ENCODE peak calls at places on chromosomes 11 and 22, in four cellular contexts. W is HEK293T, O is SK-N-SH, J is K562. V is an unnamed sample.

GRCh38 chr22:28115426-28115825 is 196.4 kb upstream of the PITPNB start:
- DNase-seq in W (no peak), O (no peak), J (no peak), V (no peak)

GRCh38 chr11:10694481-10695239 is 1.1 kb upstream of the IRAG1 start:
- DNase-seq in W (no peak), O (no peak), J (no peak), V (no peak)

GRCh38 chr11:134025086-134025437 is 43.8 kb upstream of the JAM3 start:
- DNase-seq in W (no peak), O (no peak), J (no peak), V (no peak)

GRCh38 chr11:35029979-35030378 is 109.0 kb upstream of the CD44 start:
- DNase-seq in W (no peak), O (no peak), J (peak), V (peak)

GRCh38 chr11:36702330-36703054 is 104.5 kb upstream of the RAG2 start:
- DNase-seq in W (peak), O (peak), J (peak), V (peak)

GRCh38 chr11:86740628-86741488 is 59.5 kb upstream of the PRSS23 start:
- DNase-seq in W (peak), O (no peak), J (peak), V (no peak)

GRCh38 chr11:61325649-61326414 is 7.1 kb downstream of the DDB1 start:
- DNase-seq in W (no peak), O (no peak), J (no peak), V (no peak)

GRCh38 chr11:64835616-64836447 is 8.6 kb downstream of the CDC42BPG start:
- DNase-seq in W (no peak), O (no peak), J (no peak), V (no peak)

GRCh38 chr11:63443714-63444113 is 47.3 kb downstream of the PLAAT5 start:
- DNase-seq in W (no peak), O (no peak), J (no peak), V (no peak)

GRCh38 chr11:77471520-77472234 is 2.2 kb downstream of the PAK1 start:
- DNase-seq in W (peak), O (peak), J (peak), V (no peak)

GRCh38 chr22:49206281-49206680 is 621.4 kb downstream of the BRD1 start:
- DNase-seq in W (no peak), O (no peak), J (no peak), V (no peak)

GRCh38 chr11:78809931-78810481 is 235.3 kb upstream of the NARS2 start:
- DNase-seq in W (no peak), O (peak), J (no peak), V (no peak)

GRCh38 chr11:20933958-20934357 is 264.6 kb downstream of the NELL1 start:
- DNase-seq in W (no peak), O (no peak), J (no peak), V (no peak)

GRCh38 chr22:27370987-27371386 is 430.6 kb downstream of the MN1 start:
- DNase-seq in W (no peak), O (no peak), J (no peak), V (no peak)

GRCh38 chr22:32897400-32897799 is 95.9 kb downstream of the TIMP3 start:
- DNase-seq in W (no peak), O (no peak), J (no peak), V (no peak)

GRCh38 chr11:110091995-110092576 is 1.1 kb upstream of the ZC3H12C start:
- DNase-seq in W (peak), O (no peak), J (no peak), V (no peak)

GRCh38 chr11:2805388-2806057 is 80.1 kb downstream of the CDKN1C start:
- DNase-seq in W (no peak), O (no peak), J (no peak), V (no peak)

GRCh38 chr11:31464436-31464835 is 45.0 kb downstream of the IMMP1L start:
- DNase-seq in W (no peak), O (no peak), J (no peak), V (no peak)

GRCh38 chr22:43511276-43511910 is 99.6 kb downstream of the MPPED1 start:
- DNase-seq in W (no peak), O (no peak), J (no peak), V (no peak)

GRCh38 chr22:41725510-41726110 is 26.3 kb downstream of the MEI1 start:
- DNase-seq in W (no peak), O (no peak), J (peak), V (no peak)

GRCh38 chr22:19466126-19466716 is 12.8 kb downstream of the UFD1 start:
- DNase-seq in W (no peak), O (no peak), J (no peak), V (no peak)

GRCh38 chr22:24289781-24290181 is 19.1 kb downstream of the SPECC1L start:
- DNase-seq in W (no peak), O (no peak), J (peak), V (no peak)
- TF ChIP-seq FOXM1 in W (no peak), O (no peak), J (no peak), V (no peak)

DNA sequence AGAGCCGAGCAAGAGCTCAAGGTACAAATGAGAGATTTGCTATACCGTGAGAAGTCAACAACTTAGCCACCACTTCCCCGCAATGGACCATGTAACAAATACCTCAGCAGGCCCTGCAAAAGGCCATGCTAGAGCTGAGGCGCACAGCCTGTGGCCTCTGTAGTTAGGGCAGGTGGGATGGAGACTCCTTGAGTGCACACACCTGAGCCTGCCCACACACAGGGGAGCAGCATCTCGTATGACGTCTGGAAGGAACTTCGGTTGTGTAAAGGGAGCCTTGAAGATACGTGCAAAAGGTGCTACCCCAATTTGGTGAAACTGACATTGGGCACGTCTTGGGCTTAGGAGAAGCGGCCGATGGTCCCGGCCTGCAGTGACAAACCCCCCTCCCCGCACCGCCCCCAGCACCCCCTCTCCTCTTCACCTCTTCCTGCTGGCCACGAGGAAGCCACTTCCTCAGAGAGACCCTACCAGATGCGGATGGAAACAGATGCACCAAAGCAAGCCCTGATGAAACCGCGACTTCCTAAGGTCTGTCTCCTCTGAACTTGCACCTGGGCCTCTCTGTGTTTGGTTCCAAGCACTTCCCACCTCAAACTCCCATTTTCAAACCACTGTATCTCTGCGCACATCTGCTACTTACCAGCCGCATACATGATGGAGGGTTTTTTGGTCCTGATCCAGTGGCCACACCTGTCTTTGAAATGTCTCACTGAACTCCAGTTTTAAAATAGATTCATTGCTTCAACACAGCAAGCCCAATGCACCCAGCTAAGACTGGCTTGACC is 10.6 kb downstream of the CDPF1 start:
- DNase-seq in W (no peak), O (no peak), J (peak), V (no peak)
- TF ChIP-seq FOXM1 in W (no peak), O (no peak), J (no peak), V (no peak)

GRCh38 chr11:68254421-68254820 is 17.4 kb downstream of the C11orf24 start:
- DNase-seq in W (no peak), O (no peak), J (no peak), V (no peak)

GRCh38 chr11:68253682-68254081 is 18.1 kb downstream of the C11orf24 start:
- DNase-seq in W (no peak), O (no peak), J (no peak), V (no peak)

GRCh38 chr11:68257477-68258362 is 14.1 kb downstream of the C11orf24 start:
- DNase-seq in W (peak), O (peak), J (peak), V (no peak)

GRCh38 chr11:68256331-68256741 is 15.4 kb downstream of the C11orf24 start:
- DNase-seq in W (no peak), O (no peak), J (peak), V (no peak)

GRCh38 chr11:68255526-68255925 is 16.2 kb downstream of the C11orf24 start:
- DNase-seq in W (no peak), O (no peak), J (peak), V (no peak)
- TF ChIP-seq FOXM1 in W (no peak), O (no peak), J (no peak), V (no peak)

GRCh38 chr22:25086902-25087282 is 112.8 kb upstream of the CRYBB3 start:
- DNase-seq in W (no peak), O (no peak), J (no peak), V (no peak)

GRCh38 chr22:25085930-25086901 is 113.4 kb upstream of the CRYBB3 start:
- DNase-seq in W (no peak), O (no peak), J (no peak), V (peak)

GRCh38 chr22:25085156-25085555 is 114.5 kb upstream of the CRYBB3 start:
- DNase-seq in W (no peak), O (no peak), J (no peak), V (no peak)

GRCh38 chr22:25083414-25084166 is 116.1 kb upstream of the CRYBB3 start:
- DNase-seq in W (no peak), O (peak), J (no peak), V (no peak)

DNA sequence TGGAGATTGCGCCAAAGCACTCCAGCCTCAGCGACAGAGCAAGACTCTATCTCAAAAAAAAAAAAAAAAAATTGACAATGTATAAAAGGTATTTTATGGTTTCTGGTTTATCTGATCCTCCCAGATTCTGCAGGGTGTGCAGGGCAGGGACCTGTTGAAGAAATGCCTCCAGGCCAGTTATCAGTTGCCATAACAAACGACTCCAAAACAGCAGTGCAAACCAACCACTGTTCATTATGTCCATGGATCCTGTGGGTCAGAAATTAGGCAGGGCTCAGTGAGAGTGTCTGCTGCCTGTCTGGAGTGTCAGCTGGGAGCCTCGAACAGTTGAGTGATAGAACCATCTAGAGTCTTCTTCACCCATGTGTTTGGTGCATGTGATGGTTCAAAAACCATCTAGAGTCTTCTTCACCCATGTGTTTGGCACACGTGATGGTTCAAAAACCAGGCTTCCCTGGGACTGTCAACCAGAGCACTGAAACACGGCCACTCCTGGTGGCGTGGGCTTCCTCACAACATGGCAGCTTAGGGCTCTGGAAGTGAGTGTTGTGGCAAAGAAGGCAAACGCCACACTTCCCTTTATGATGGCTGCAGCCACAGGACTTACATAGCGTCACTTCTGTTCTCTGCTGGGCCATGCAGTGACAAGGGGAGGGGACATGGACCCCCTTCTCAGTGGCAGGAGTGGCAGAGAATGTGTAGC is 115.1 kb upstream of the CRYBB3 start:
- DNase-seq in W (no peak), O (peak), J (no peak), V (no peak)
- TF ChIP-seq FOXM1 in W (no peak), O (no peak), J (no peak), V (no peak)

GRCh38 chr11:121018746-121019145 is 5.2 kb upstream of the TBCEL start:
- DNase-seq in W (no peak), O (peak), J (no peak), V (no peak)
- TF ChIP-seq FOXM1 in W (no peak), O (no peak), J (no peak), V (no peak)

GRCh38 chr22:44729391-44730012 is 22.9 kb upstream of the ARHGAP8 start:
- DNase-seq in W (no peak), O (peak), J (no peak), V (no peak)

GRCh38 chr22:44727148-44727547 is 25.1 kb downstream of the PRR5 start:
- DNase-seq in W (no peak), O (peak), J (no peak), V (no peak)

GRCh38 chr22:44727709-44728108 is 24.7 kb upstream of the ARHGAP8 start:
- DNase-seq in W (no peak), O (peak), J (no peak), V (no peak)

GRCh38 chr22:44730034-44730433 is 22.3 kb upstream of the ARHGAP8 start:
- DNase-seq in W (no peak), O (no peak), J (no peak), V (no peak)

DNA sequence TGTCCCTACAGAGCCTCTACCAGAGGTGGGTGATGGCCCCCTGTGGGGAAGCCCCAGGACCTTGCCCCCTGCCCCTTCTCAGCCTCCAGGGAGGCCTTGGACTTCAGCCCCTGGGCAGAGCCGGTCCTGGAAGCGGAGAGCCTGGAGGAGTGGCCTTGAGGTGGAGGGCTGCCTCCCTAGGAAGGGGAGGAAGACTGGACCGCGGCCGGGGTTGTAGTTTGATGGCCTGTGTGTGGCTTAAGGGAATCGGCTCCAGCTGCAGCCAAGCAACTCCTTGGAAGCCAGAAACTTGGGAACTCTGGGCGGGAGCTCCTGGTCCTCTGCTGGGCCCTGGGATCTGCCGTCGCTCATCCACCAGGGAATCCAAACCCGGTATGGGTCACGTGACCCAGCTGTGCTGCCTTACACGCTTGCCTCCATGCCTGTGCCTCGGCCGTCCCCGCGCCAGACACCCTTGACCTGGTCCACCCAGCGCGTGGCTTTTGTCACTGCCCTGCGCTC is 23.6 kb upstream of the ARHGAP8 start:
- DNase-seq in W (no peak), O (peak), J (no peak), V (no peak)
- TF ChIP-seq FOXM1 in W (no peak), O (no peak), J (no peak), V (no peak)

GRCh38 chr11:128448487-128448886 is 138.9 kb downstream of the ETS1 start:
- DNase-seq in W (no peak), O (no peak), J (no peak), V (no peak)

GRCh38 chr11:128450882-128451647 is 136.3 kb downstream of the ETS1 start:
- DNase-seq in W (no peak), O (no peak), J (no peak), V (no peak)

GRCh38 chr11:128451651-128452470 is 135.5 kb downstream of the ETS1 start:
- DNase-seq in W (no peak), O (no peak), J (no peak), V (no peak)

GRCh38 chr11:128447233-128447632 is 140.1 kb downstream of the ETS1 start:
- DNase-seq in W (no peak), O (no peak), J (no peak), V (no peak)

GRCh38 chr11:128448981-128449713 is 138.2 kb downstream of the ETS1 start:
- DNase-seq in W (no peak), O (no peak), J (no peak), V (no peak)
- TF ChIP-seq FOXM1 in W (no peak), O (no peak), J (no peak), V (no peak)

GRCh38 chr11:119169272-119169719 is 771 bp downstream of the NLRX1 start:
- DNase-seq in W (peak), O (no peak), J (no peak), V (no peak)
- TF ChIP-seq FOXM1 in W (no peak), O (no peak), J (no peak), V (no peak)

GRCh38 chr11:70579376-70579955 is 181.1 kb downstream of the CTTN start:
- DNase-seq in W (no peak), O (peak), J (no peak), V (no peak)

GRCh38 chr11:70581991-70582885 is 183.9 kb downstream of the CTTN start:
- DNase-seq in W (no peak), O (peak), J (no peak), V (no peak)

GRCh38 chr11:70578371-70578770 is 180.0 kb downstream of the CTTN start:
- DNase-seq in W (no peak), O (no peak), J (no peak), V (no peak)

GRCh38 chr11:70578831-70579230 is 180.5 kb downstream of the CTTN start:
- DNase-seq in W (no peak), O (peak), J (no peak), V (no peak)

GRCh38 chr11:70580036-70580805 is 181.9 kb downstream of the CTTN start:
- DNase-seq in W (no peak), O (peak), J (no peak), V (no peak)
- TF ChIP-seq FOXM1 in W (no peak), O (no peak), J (no peak), V (no peak)